ENCODE peak calls at places on chromosome X, in five cellular contexts. R is A549; X is substantia nigra; C is activated naive CD4-positive, alpha-beta T cell treated with anti-CD3 and anti-CD28 coated beads for 36 hours; W is stimulated activated CD4-positive, alpha-beta T cell treated with anti-CD3 and anti-CD28 coated beads, Interleukin-4, amount 100 ng/mL, for 4 hours. V is an unnamed sample.

GRCh38 chrX:132704769-132705168 is 215.9 kb upstream of the MBNL3 start:
- DNase-seq in R (no peak), X (no peak), C (no peak), W (no peak), V (no peak)

GRCh38 chrX:133638285-133638684 is 223.0 kb upstream of the GPC4 start:
- DNase-seq in R (no peak), X (no peak), C (no peak), W (no peak), V (no peak)

GRCh38 chrX:123085311-123085940 is 98.7 kb upstream of the GRIA3 start:
- DNase-seq in R (no peak), X (no peak), C (no peak), W (no peak), V (no peak)

GRCh38 chrX:48816014-48816810 is 10.1 kb upstream of the ERAS start:
- DNase-seq in R (no peak), X (no peak), C (no peak), W (no peak), V (no peak)

GRCh38 chrX:3788494-3789233 is 75.2 kb upstream of the PRKX start:
- DNase-seq in R (no peak), X (no peak), C (peak; percentile 22), W (no peak), V (no peak)

GRCh38 chrX:141662781-141663180 is 35.8 kb downstream of the SPANXD start:
- DNase-seq in R (no peak), X (no peak), C (no peak), W (no peak), V (no peak)

GRCh38 chrX:39814391-39814790 is 283.4 kb downstream of the BCOR start:
- DNase-seq in R (peak; percentile 38), X (no peak), C (peak; percentile 58), W (peak; percentile 18), V (peak; percentile 50)

GRCh38 chrX:131854586-131854985 is 168.5 kb upstream of the STK26 start:
- DNase-seq in R (peak; percentile 16), X (no peak), C (no peak), W (no peak), V (no peak)

GRCh38 chrX:3177851-3178250 is 136.6 kb downstream of the ARSF start:
- DNase-seq in R (no peak), X (no peak), C (no peak), W (no peak), V (no peak)

GRCh38 chrX:13088155-13088485 is 43.7 kb upstream of the FAM9C start:
- DNase-seq in R (no peak), X (no peak), C (peak; percentile 32), W (no peak), V (no peak)

GRCh38 chrX:63349307-63349706 is 1.8 kb downstream of the SPIN4 start:
- DNase-seq in R (no peak), X (no peak), C (no peak), W (no peak), V (no peak)

GRCh38 chrX:153597351-153597750 is 1.6 kb downstream of the CCNQ start:
- DNase-seq in R (no peak), X (no peak), C (peak; percentile 10), W (no peak), V (no peak)

GRCh38 chrX:49001521-49002090 is 458 bp downstream of the GRIPAP1 start:
- DNase-seq in R (peak; percentile 50), X (no peak), C (peak; percentile 63), W (peak; percentile 46), V (peak; percentile 21)

GRCh38 chrX:71171110-71171801 is 26.6 kb downstream of the NLGN3 start:
- DNase-seq in R (no peak), X (no peak), C (no peak), W (no peak), V (peak; percentile 70)